ENCODE peak calls at places on chromosome 18, in eight cellular contexts. Z is AG04449, D is RPMI7951, N is KBM-7, W is SW480, X is B cell, T is RPMI8226, O is nephron progenitor cell. U is an unnamed sample.

GRCh38 chr18:25533088-25533676 is 181.2 kb upstream of the ZNF521 start:
- DNase-seq in Z (no peak), O (no peak), D (peak; percentile 18), W (no peak), T (no peak), N (peak; percentile 66), X (no peak), U (no peak)

GRCh38 chr18:25457636-25458035 is 105.7 kb upstream of the ZNF521 start:
- DNase-seq in Z (no peak), D (peak; percentile 86), W (no peak), X (no peak), O (no peak), N (no peak), T (no peak), U (no peak)

GRCh38 chr18:45588831-45589558 is 26.3 kb upstream of the SLC14A2 start:
- DNase-seq in X (no peak), T (no peak), Z (no peak), W (no peak), O (no peak), N (no peak), D (peak; percentile 63), U (no peak)

GRCh38 chr18:37537868-37538525 is 27.6 kb downstream of the CELF4 start:
- DNase-seq in O (peak; percentile 93), W (peak; percentile 14), Z (no peak), N (peak; percentile 69), X (peak; percentile 58), T (peak; percentile 75), D (peak; percentile 41), U (peak; percentile 93)

GRCh38 chr18:10522574-10522973 is 3.3 kb upstream of the NAPG start:
- DNase-seq in Z (no peak), D (no peak), N (no peak), X (no peak), O (no peak), W (no peak), T (no peak), U (no peak)

GRCh38 chr18:61400714-61401113 is 67.5 kb downstream of the CDH20 start:
- DNase-seq in D (peak; percentile 53), W (no peak), O (no peak), N (peak; percentile 1), X (no peak), T (no peak), Z (no peak), U (no peak)

GRCh38 chr18:7038330-7038846 is 79.2 kb downstream of the LAMA1 start:
- DNase-seq in D (peak; percentile 90), O (peak; percentile 69), N (peak; percentile 30), T (peak; percentile 14), X (no peak), Z (peak; percentile 96), W (peak; percentile 40), U (peak; percentile 85)

GRCh38 chr18:24296273-24296672 is 101.4 kb downstream of the OSBPL1A start:
- DNase-seq in N (peak; percentile 71), W (no peak), T (no peak), O (no peak), Z (no peak), X (no peak), D (no peak), U (no peak)

GRCh38 chr18:32911660-32912284 is 138.9 kb upstream of the KLHL14 start:
- DNase-seq in Z (no peak), O (no peak), N (no peak), T (no peak), D (peak; percentile 58), X (no peak), W (no peak), U (no peak)

GRCh38 chr18:7303306-7303705 is 72.4 kb downstream of the LRRC30 start:
- DNase-seq in D (no peak), N (no peak), W (no peak), X (no peak), T (no peak), O (no peak), Z (no peak), U (no peak)

GRCh38 chr18:29251681-29252080 is 1074.8 kb upstream of the CDH2 start:
- DNase-seq in Z (no peak), O (no peak), N (no peak), T (no peak), D (no peak), X (no peak), W (no peak), U (no peak)

GRCh38 chr18:55489742-55490055 is 98.3 kb downstream of the TCF4 start:
- DNase-seq in Z (no peak), T (peak; percentile 48), N (peak; percentile 21), X (no peak), D (peak; percentile 27), W (no peak), O (no peak), U (no peak)

GRCh38 chr18:34936772-34937171 is 104.4 kb upstream of the MAPRE2 start:
- DNase-seq in T (no peak), D (no peak), X (no peak), N (no peak), W (no peak), Z (no peak), O (no peak), U (no peak)

GRCh38 chr18:36649205-36649604 is 179.6 kb downstream of the TPGS2 start:
- DNase-seq in T (no peak), O (no peak), N (no peak), X (no peak), W (no peak), Z (no peak), D (no peak), U (no peak)

U was measured in endothelial cell.